ENCODE peak calls at places on chromosomes 4 and X, in nine cellular contexts. Q, J, R, D, Z, Y, B, V and S are unnamed samples.
A peak's percentile ranks its signal among the peaks of the same experiment; 100 is the strongest.

GRCh38 chr4:26342328-26343040 is 21.7 kb downstream of the RBPJ start:
- DNase-seq in R (peak; percentile 75), V (peak; percentile 88), Z (no peak), B (no peak), J (no peak), D (peak; percentile 76), Q (peak; percentile 58), Y (no peak), S (no peak)

GRCh38 chrX:53357799-53358530 is 64.5 kb downstream of the SMC1A start:
- DNase-seq in Y (no peak), B (no peak), V (peak; percentile 44), D (peak; percentile 64), J (no peak), Z (peak; percentile 21), Q (peak; percentile 76), R (peak; percentile 8), S (no peak)

GRCh38 chr4:55791666-55792065 is 27.9 kb upstream of the EXOC1L start:
- DNase-seq in Y (no peak), D (peak; percentile 27), V (no peak), Q (peak; percentile 19), R (no peak), Z (no peak), B (no peak), J (no peak), S (no peak)

GRCh38 chr4:111136438-111136837 is 513.6 kb upstream of the PITX2 start:
- DNase-seq in Z (no peak), V (peak; percentile 65), Q (peak; percentile 1), J (no peak), R (no peak), B (no peak), D (peak; percentile 4), Y (no peak), S (peak; percentile 5)

GRCh38 chrX:154991039-154991438 is 31.5 kb downstream of the F8 start:
- DNase-seq in Y (no peak), V (no peak), B (no peak), Q (no peak), D (no peak), J (no peak), Z (no peak), R (no peak), S (peak; percentile 72)

GRCh38 chr4:62791386-62791785 is 1591.3 kb downstream of the ADGRL3 start:
- DNase-seq in J (no peak), B (no peak), R (no peak), Y (no peak), Q (no peak), V (no peak), Z (no peak), D (no peak), S (no peak)

GRCh38 chr4:158042591-158043030 is 130.2 kb downstream of the GASK1B start:
- DNase-seq in V (peak; percentile 92), B (no peak), R (peak; percentile 15), J (no peak), Z (no peak), Y (peak; percentile 84), D (peak; percentile 60), Q (peak; percentile 65), S (no peak)

GRCh38 chrX:129726307-129727111 is 12.3 kb upstream of the XPNPEP2 start:
- DNase-seq in B (no peak), R (no peak), Q (peak; percentile 75), J (peak; percentile 62), Y (no peak), D (peak; percentile 74), Z (peak; percentile 21), V (peak; percentile 50), S (peak; percentile 24)

GRCh38 chr4:18111100-18111499 is 89.5 kb upstream of the LCORL start:
- DNase-seq in B (no peak), Y (no peak), V (no peak), R (no peak), J (no peak), Q (no peak), D (no peak), Z (no peak), S (no peak)

GRCh38 chrX:43998374-43998773 is 25.2 kb upstream of the NDP start:
- DNase-seq in V (no peak), Z (no peak), Q (no peak), D (no peak), R (no peak), J (no peak), Y (no peak), B (no peak), S (no peak)

GRCh38 chr4:55116450-55116849 is 8.9 kb downstream of the KDR start:
- DNase-seq in D (peak; percentile 67), R (no peak), V (peak; percentile 8), B (no peak), J (no peak), Q (peak; percentile 84), Z (no peak), Y (no peak), S (no peak)

GRCh38 chrX:55127692-55128091 is 38.9 kb downstream of the PAGE2 start:
- DNase-seq in Y (no peak), Q (peak; percentile 64), Z (no peak), V (peak; percentile 9), J (no peak), R (no peak), D (peak; percentile 58), B (no peak), S (no peak)

GRCh38 chr4:180058731-180059215 is 2184.4 kb upstream of the TENM3 start:
- DNase-seq in J (peak; percentile 41), R (no peak), Y (no peak), V (peak; percentile 12), Z (peak; percentile 68), Q (peak; percentile 51), B (no peak), D (peak; percentile 28), S (peak; percentile 48)

GRCh38 chr4:122356317-122356818 is 22.4 kb upstream of the ADAD1 start:
- DNase-seq in R (no peak), Y (no peak), D (no peak), Q (no peak), V (no peak), B (no peak), J (no peak), Z (no peak), S (no peak)

GRCh38 chr4:25807101-25807728 is 55.6 kb downstream of the SEL1L3 start:
- DNase-seq in V (no peak), Z (no peak), R (no peak), J (no peak), D (no peak), B (no peak), Y (no peak), Q (no peak), S (no peak)

GRCh38 chr4:182090186-182090585 is 153.0 kb upstream of the TENM3 start:
- DNase-seq in Y (no peak), Q (no peak), D (no peak), B (no peak), Z (no peak), J (no peak), V (no peak), R (no peak), S (no peak)

GRCh38 chr4:182093431-182093831 is 149.8 kb upstream of the TENM3 start:
- DNase-seq in Z (no peak), V (no peak), D (no peak), J (no peak), Q (no peak), Y (no peak), B (no peak), R (no peak), S (peak; percentile 50)

GRCh38 chr4:182091128-182091527 is 152.1 kb upstream of the TENM3 start:
- DNase-seq in D (no peak), Z (no peak), Q (no peak), R (no peak), Y (no peak), J (no peak), V (no peak), B (no peak), S (no peak)

GRCh38 chr4:182085051-182085480 is 158.1 kb upstream of the TENM3 start:
- DNase-seq in R (no peak), J (no peak), V (peak; percentile 65), Q (no peak), Y (peak; percentile 10), Z (no peak), D (peak; percentile 5), B (no peak), S (no peak)

GRCh38 chr4:182089326-182089725 is 153.9 kb upstream of the TENM3 start:
- DNase-seq in B (no peak), V (no peak), Z (no peak), Q (no peak), R (no peak), Y (no peak), D (no peak), J (no peak), S (peak; percentile 19)
- TF ChIP-seq CTCF in B (no peak), V (peak; percentile 28), Z (no peak), Q (no peak), R (no peak), Y (no peak), D (peak; percentile 9), J (no peak), S (peak; percentile 5)

GRCh38 chr4:57719451-57719850 is 609.3 kb upstream of the IGFBP7 start:
- DNase-seq in Q (no peak), D (no peak), Z (no peak), J (no peak), B (no peak), Y (no peak), R (no peak), V (no peak), S (no peak)
- H3K4me3 ChIP-seq in Q (no peak overlapping the region), D (no peak overlapping the region), Z (no peak overlapping the region), J (no peak overlapping the region), B (no peak overlapping the region), Y (no peak overlapping the region), R (no peak overlapping the region), V (no peak overlapping the region), S (no peak overlapping the region)

GRCh38 chrX:46485897-46486296 is 59.3 kb downstream of the ZNF674 start:
- DNase-seq in Z (no peak), B (no peak), J (no peak), Y (no peak), V (no peak), R (no peak), Q (no peak), D (no peak), S (no peak)
- TF ChIP-seq CTCF in Z (no peak), B (no peak), J (no peak), Y (no peak), V (no peak), R (no peak), Q (no peak), D (no peak), S (no peak)

DNA sequence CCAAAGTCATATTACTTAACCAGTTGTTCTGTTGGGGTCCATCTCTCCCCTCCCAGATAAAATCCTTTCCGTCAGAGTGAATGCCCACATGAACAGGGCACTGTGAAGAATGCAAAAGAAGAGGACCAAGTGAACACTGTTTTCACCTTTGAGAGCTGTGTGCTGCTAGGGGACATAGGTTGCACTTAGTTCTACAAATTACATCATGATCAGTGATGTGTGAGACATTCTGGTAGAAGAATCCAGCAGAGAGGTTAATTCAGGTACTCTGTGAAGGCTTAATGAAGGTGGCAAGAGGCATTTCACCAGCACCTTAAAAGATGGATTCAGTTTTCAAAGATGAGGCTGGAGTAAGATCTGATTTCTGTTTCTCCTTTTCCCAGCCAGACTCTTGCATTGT is 10.8 kb downstream of the GAB1 start:
- DNase-seq in V (no peak), Y (no peak), Z (no peak), D (no peak), B (no peak), J (no peak), R (no peak), Q (no peak), S (no peak)
- H3K4me3 ChIP-seq in V (no peak overlapping the region), Y (no peak overlapping the region), Z (no peak overlapping the region), D (no peak overlapping the region), B (no peak overlapping the region), J (no peak overlapping the region), R (no peak overlapping the region), Q (no peak overlapping the region), S (no peak overlapping the region)